ENCODE peak calls at places on chromosomes 2 and 18, in five cellular contexts. H, I, A, F and T are unnamed samples.

GRCh38 chr2:54457326-54458023 is 1.3 kb downstream of the SPTBN1 start:
- DNase-seq in H (no peak), I (no peak), A (no peak), F (peak; percentile 79), T (peak; percentile 50)

GRCh38 chr2:42829556-42830510 is 37.5 kb upstream of the HAAO start:
- DNase-seq in H (no peak), I (no peak), A (no peak), F (no peak), T (no peak)

GRCh38 chr2:43251171-43251731 is 24.8 kb upstream of the ZFP36L2 start:
- DNase-seq in H (peak; percentile 25), I (no peak), A (no peak), F (peak; percentile 87), T (no peak)

GRCh38 chr2:16687222-16687621 is 21.6 kb upstream of the CYRIA start:
- DNase-seq in H (no peak), I (no peak), A (no peak), F (no peak), T (no peak)

GRCh38 chr2:209875270-209875669 is 103.6 kb downstream of the UNC80 start:
- DNase-seq in H (no peak), I (no peak), A (no peak), F (no peak), T (no peak)

GRCh38 chr2:65053199-65053598 is 3.0 kb upstream of the CEP68 start:
- DNase-seq in H (no peak), I (peak; percentile 19), A (no peak), F (no peak), T (no peak)

GRCh38 chr2:188577231-188577630 is 285.6 kb downstream of the GULP1 start:
- DNase-seq in H (no peak), I (no peak), A (no peak), F (no peak), T (no peak)

GRCh38 chr18:23357992-23358594 is 95.0 kb upstream of the RIOK3 start:
- DNase-seq in H (no peak), I (no peak), A (no peak), F (no peak), T (peak; percentile 49)

GRCh38 chr18:49623571-49623970 is 61.7 kb downstream of the LIPG start:
- DNase-seq in H (no peak), I (no peak), A (no peak), F (no peak), T (no peak)

GRCh38 chr2:240322991-240323390 is 112.5 kb upstream of the GPC1 start:
- DNase-seq in H (no peak), I (no peak), A (no peak), F (no peak), T (no peak)

GRCh38 chr2:99701503-99701902 is 211.7 kb upstream of the REV1 start:
- DNase-seq in H (no peak), I (no peak), A (no peak), F (no peak), T (no peak)

GRCh38 chr2:20415511-20415918 is 31.4 kb upstream of the RHOB start:
- DNase-seq in H (no peak), I (no peak), A (no peak), F (no peak), T (no peak)